ENCODE peak calls at places on chromosomes 3 and 15, in six cellular contexts. P is GM12891, Q is HepG2, X is K562, D is H1, Y is GM12878. S is an unnamed sample.

GRCh38 chr3:173823911-173824460 is 426.4 kb downstream of the NLGN1 start:
- DNase-seq in P (no peak), Q (no peak), X (no peak), D (no peak), Y (no peak), S (no peak)

GRCh38 chr3:52689151-52689550 is 3.3 kb downstream of the GNL3 start:
- DNase-seq in P (no peak), Q (no peak), X (no peak), D (no peak), Y (no peak), S (no peak)

GRCh38 chr3:178277605-178278004 is 258.6 kb upstream of the KCNMB2 start:
- DNase-seq in P (no peak), Q (no peak), X (no peak), D (no peak), Y (no peak), S (no peak)

GRCh38 chr3:168863561-168863960 is 767.8 kb upstream of the GOLIM4 start:
- DNase-seq in P (no peak), Q (no peak), X (no peak), D (no peak), Y (no peak), S (no peak)

GRCh38 chr3:13023251-13024055 is 49.8 kb downstream of the IQSEC1 start:
- DNase-seq in P (no peak), Q (no peak), X (no peak), D (no peak), Y (no peak), S (no peak)

GRCh38 chr3:161475905-161476304 is 20.7 kb upstream of the OTOL1 start:
- DNase-seq in P (no peak), Q (peak), X (no peak), D (no peak), Y (no peak), S (no peak)

GRCh38 chr3:131260525-131260924 is 121.0 kb upstream of the NUDT16 start:
- DNase-seq in P (no peak), Q (no peak), X (no peak), D (no peak), Y (no peak), S (no peak)

GRCh38 chr3:182501861-182502260 is 291.4 kb upstream of the ATP11B start:
- DNase-seq in P (no peak), Q (no peak), X (no peak), D (no peak), Y (no peak), S (no peak)

GRCh38 chr3:111695584-111696213 is 100.6 kb upstream of the ZBED2 start:
- DNase-seq in P (no peak), Q (peak), X (no peak), D (no peak), Y (no peak), S (no peak)

GRCh38 chr3:50226888-50227389 is 9.1 kb upstream of the GNAI2 start:
- DNase-seq in P (no peak), Q (no peak), X (no peak), D (no peak), Y (no peak), S (no peak)

GRCh38 chr3:98039322-98040024 is 4.4 kb upstream of the GABRR3 start:
- DNase-seq in P (peak), Q (peak), X (peak), D (peak), Y (peak), S (no peak)

GRCh38 chr3:171948674-171949073 is 90.7 kb upstream of the FNDC3B start:
- DNase-seq in P (no peak), Q (no peak), X (no peak), D (no peak), Y (no peak), S (no peak)

GRCh38 chr3:89434621-89435380 is 327.4 kb downstream of the EPHA3 start:
- DNase-seq in P (no peak), Q (no peak), X (no peak), D (no peak), Y (no peak), S (no peak)

GRCh38 chr3:108862865-108863798 is 40.5 kb downstream of the TRAT1 start:
- DNase-seq in P (no peak), Q (no peak), X (no peak), D (no peak), Y (no peak), S (no peak)

GRCh38 chr15:29681946-29682345 is 140.3 kb downstream of the TJP1 start:
- DNase-seq in P (no peak), Q (no peak), X (no peak), D (no peak), Y (no peak), S (no peak)

GRCh38 chr3:40980467-40980866 is 218.8 kb upstream of the CTNNB1 start:
- DNase-seq in P (no peak), Q (no peak), X (no peak), D (no peak), Y (no peak), S (no peak)

GRCh38 chr15:43266834-43267233 is at the start of gene TGM5:
- DNase-seq in P (no peak), Q (no peak), X (no peak), D (no peak), Y (no peak), S (no peak)

GRCh38 chr3:150887031-150887430 is 18.2 kb downstream of the MINDY4B start:
- DNase-seq in P (no peak), Q (no peak), X (no peak), D (no peak), Y (no peak), S (no peak)

GRCh38 chr3:181362378-181362777 is 349.3 kb upstream of the SOX2 start:
- DNase-seq in P (no peak), Q (no peak), X (no peak), D (no peak), Y (no peak), S (no peak)

GRCh38 chr3:127811717-127812116 is 10.6 kb downstream of the MGLL start:
- DNase-seq in P (no peak), Q (no peak), X (no peak), D (no peak), Y (no peak), S (no peak)

GRCh38 chr3:49327485-49327884 is 12.4 kb downstream of the USP4 start:
- DNase-seq in P (no peak), Q (peak), X (no peak), D (no peak), Y (no peak), S (no peak)

GRCh38 chr3:71103430-71103881 is 480.1 kb downstream of the FOXP1 start:
- DNase-seq in P (no peak), Q (peak), X (no peak), D (no peak), Y (no peak), S (no peak)

GRCh38 chr3:155131104-155131503 is 51.0 kb downstream of the MME start:
- DNase-seq in P (no peak), Q (no peak), X (peak), D (no peak), Y (no peak), S (no peak)

GRCh38 chr3:69568458-69568857 is 170.8 kb upstream of the MITF start:
- DNase-seq in P (no peak), Q (no peak), X (no peak), D (no peak), Y (no peak), S (no peak)

GRCh38 chr3:190225186-190225692 is 97.0 kb downstream of the CLDN1 start:
- DNase-seq in P (no peak), Q (peak), X (no peak), D (no peak), Y (no peak), S (no peak)

GRCh38 chr3:127768346-127769008 is 53.8 kb downstream of the MGLL start:
- DNase-seq in P (no peak), Q (no peak), X (no peak), D (no peak), Y (no peak), S (no peak)

GRCh38 chr15:32132850-32133249 is 102.5 kb downstream of the CHRNA7 start:
- DNase-seq in P (no peak), Q (peak), X (no peak), D (no peak), Y (no peak), S (no peak)

GRCh38 chr15:35958021-35958420 is 412.1 kb upstream of the DPH6 start:
- DNase-seq in P (no peak), Q (no peak), X (no peak), D (no peak), Y (no peak), S (no peak)

GRCh38 chr3:127535901-127536817 is 54.4 kb downstream of the TPRA1 start:
- DNase-seq in P (no peak), Q (no peak), X (no peak), D (no peak), Y (no peak), S (no peak)

GRCh38 chr15:100879461-100880138 is at the start of gene ALDH1A3:
- DNase-seq in P (peak), Q (no peak), X (no peak), D (no peak), Y (no peak), S (peak)

GRCh38 chr15:71914092-71914491 is 103.7 kb downstream of the NR2E3 start:
- DNase-seq in P (peak), Q (no peak), X (no peak), D (no peak), Y (peak), S (peak)

GRCh38 chr3:73024836-73025235 is 28.2 kb downstream of the PPP4R2 start:
- DNase-seq in P (no peak), Q (no peak), X (peak), D (no peak), Y (no peak), S (no peak)

GRCh38 chr3:149592758-149593240 is 65.0 kb downstream of the WWTR1 start:
- DNase-seq in P (no peak), Q (no peak), X (no peak), D (no peak), Y (no peak), S (no peak)

DNA sequence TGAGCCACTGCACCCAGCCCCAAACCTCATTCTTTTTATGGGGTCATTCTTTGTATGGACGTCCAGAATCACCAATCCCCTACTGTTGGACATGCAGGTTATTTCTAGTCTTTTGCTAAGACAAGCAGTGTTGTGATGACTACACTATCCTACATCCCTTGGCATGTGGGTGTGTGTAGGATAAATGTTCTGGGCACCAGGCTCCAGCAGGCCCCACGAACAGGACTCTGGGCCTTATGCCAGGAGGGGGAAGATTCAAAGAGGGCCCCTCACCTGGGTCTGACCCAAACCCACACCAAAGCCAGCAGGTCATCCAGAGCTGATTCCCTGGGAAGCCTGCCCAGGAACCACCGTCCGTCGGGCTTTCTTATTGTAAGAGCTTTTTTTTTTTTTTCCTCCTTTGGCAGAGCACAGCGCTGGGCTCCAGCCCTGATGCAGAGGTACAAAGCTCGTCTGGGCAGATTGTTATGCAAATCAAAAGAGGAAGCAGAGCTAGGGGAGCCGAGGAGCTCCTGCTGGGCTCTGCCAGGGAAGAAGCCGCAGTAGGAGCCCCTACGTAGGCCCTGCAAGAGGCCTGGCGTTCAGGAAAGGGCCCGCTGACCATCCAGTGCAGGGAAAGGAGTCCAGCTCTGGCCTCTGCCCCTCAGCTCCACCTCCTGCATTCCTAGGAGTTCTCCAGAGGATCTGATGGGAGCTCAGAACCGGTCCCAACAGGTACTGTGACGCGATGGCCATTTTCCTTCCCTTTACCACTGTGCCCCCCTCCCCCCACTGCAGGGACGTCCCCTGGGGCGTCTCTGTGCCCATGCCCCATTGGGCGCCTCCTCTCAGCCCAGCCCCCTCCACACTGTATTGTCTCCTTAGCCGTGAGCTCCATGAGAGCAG is 29.0 kb upstream of the FURIN start:
- DNase-seq in P (peak), Q (peak), X (no peak), D (peak), Y (no peak), S (peak)
- TF ChIP-seq POLR2AphosphoS5 in P (no peak), Q (no peak), X (no peak), D (no peak), Y (no peak), S (peak)

GRCh38 chr3:10514407-10515069 is 9.2 kb upstream of the ATP2B2 start:
- DNase-seq in P (no peak), Q (peak), X (no peak), D (no peak), Y (no peak), S (no peak)
- TF ChIP-seq TAF1 in P (no peak), Q (no peak), X (no peak), D (no peak), Y (no peak), S (no peak)

DNA sequence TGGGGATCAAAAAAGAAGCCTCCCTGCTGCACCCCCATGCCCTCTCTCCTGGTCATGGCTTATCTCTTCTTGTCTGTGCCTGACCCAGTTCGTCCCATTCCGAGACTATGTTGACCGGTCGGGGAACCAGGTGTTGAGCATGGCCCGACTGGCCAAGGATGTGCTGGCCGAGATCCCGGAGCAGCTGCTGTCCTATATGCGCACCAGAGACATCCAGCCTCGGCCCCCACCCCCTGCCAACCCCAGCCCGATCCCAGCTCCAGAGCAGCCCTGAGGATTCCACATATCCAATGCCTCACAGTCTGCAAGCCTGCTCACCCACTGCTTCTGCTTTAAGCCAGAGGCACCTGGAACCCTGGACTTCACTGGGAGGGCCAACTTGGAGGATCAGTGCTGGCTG is 2.1 kb upstream of the BRPF1 start:
- DNase-seq in P (no peak), Q (no peak), X (no peak), D (no peak), Y (no peak), S (no peak)
- TF ChIP-seq POLR2A in P (no peak), Q (no peak), X (no peak), D (no peak), Y (no peak), S (no peak)

GRCh38 chr3:56921573-56922571 is 120.1 kb upstream of the ARHGEF3 start:
- DNase-seq in P (no peak), Q (no peak), X (no peak), D (no peak), Y (no peak), S (no peak)
- TF ChIP-seq POLR2AphosphoS5 in P (no peak), Q (no peak), X (no peak), D (no peak), Y (no peak), S (no peak)

S was measured in GM12892.